ENCODE peak calls at places on chromosomes 12 and 14, in eight cellular contexts. M is AG04450; G is GM23338; W is CD4-positive, alpha-beta T cell; L is adrenal gland; R is heart left ventricle; V is esophagus squamous epithelium; E is lower lobe of right lung. U is an unnamed sample.

GRCh38 chr12:51225800-51226199 is 7.9 kb upstream of the POU6F1 start:
- DNase-seq in R (no peak), E (no peak), L (no peak), G (no peak), W (no peak), V (no peak), M (no peak), U (no peak)

GRCh38 chr14:102182190-102182589 is 42.5 kb downstream of the WDR20 start:
- DNase-seq in W (no peak), G (no peak), M (no peak), R (no peak), L (no peak), E (no peak), V (no peak), U (no peak)

GRCh38 chr12:18158774-18159557 is 69.0 kb upstream of the RERGL start:
- DNase-seq in L (peak; percentile 32), M (no peak), R (no peak), E (no peak), G (peak; percentile 87), V (no peak), W (no peak), U (peak; percentile 68)

GRCh38 chr12:124551268-124552144 is 15.9 kb downstream of the NCOR2 start:
- DNase-seq in R (peak; percentile 77), E (peak; percentile 88), W (no peak), M (no peak), G (peak; percentile 84), L (no peak), V (no peak), U (peak; percentile 90)

GRCh38 chr12:38906482-38907170 is 1.2 kb upstream of the CPNE8 start:
- DNase-seq in E (peak; percentile 91), R (peak; percentile 88), G (peak; percentile 94), W (peak; percentile 39), M (no peak), L (peak; percentile 90), V (peak; percentile 9), U (peak; percentile 99)

GRCh38 chr12:57606821-57607220 is 2.2 kb downstream of the DTX3 start:
- DNase-seq in E (no peak), M (no peak), V (no peak), G (no peak), L (no peak), W (no peak), R (no peak), U (no peak)

GRCh38 chr14:38210168-38210567 is 2.5 kb downstream of the SSTR1 start:
- DNase-seq in M (no peak), E (peak; percentile 45), L (no peak), R (peak; percentile 9), V (no peak), W (no peak), G (peak; percentile 50), U (peak; percentile 64)

GRCh38 chr12:119829439-119829838 is 47.7 kb downstream of the CIT start:
- DNase-seq in E (no peak), L (no peak), R (no peak), W (no peak), M (no peak), G (no peak), V (no peak), U (no peak)

GRCh38 chr14:45610303-45610702 is 357.3 kb upstream of the MIS18BP1 start:
- DNase-seq in M (no peak), E (no peak), R (no peak), G (peak; percentile 21), L (no peak), V (no peak), W (no peak), U (no peak)

GRCh38 chr14:60622920-60623263 is 26.4 kb downstream of the SIX1 start:
- DNase-seq in V (no peak), W (no peak), E (no peak), G (no peak), R (no peak), M (peak; percentile 32), L (no peak), U (no peak)

GRCh38 chr14:98956616-98957015 is 315.4 kb downstream of the BCL11B start:
- DNase-seq in M (no peak), L (no peak), W (no peak), G (no peak), R (no peak), E (no peak), V (no peak), U (peak; percentile 17)

GRCh38 chr14:30580616-30581282 is 21.8 kb downstream of the G2E3 start:
- DNase-seq in V (no peak), L (no peak), E (no peak), G (no peak), R (no peak), M (no peak), W (no peak), U (no peak)

GRCh38 chr12:52126605-52127578 is 47.4 kb downstream of the SMIM41 start:
- DNase-seq in R (no peak), W (no peak), L (no peak), G (no peak), M (no peak), E (no peak), V (no peak), U (peak; percentile 47)

GRCh38 chr12:61652265-61652664 is 607.9 kb upstream of the USP15 start:
- DNase-seq in V (no peak), G (no peak), R (no peak), L (no peak), E (no peak), M (no peak), W (no peak), U (no peak)

GRCh38 chr12:61646639-61647038 is 613.6 kb upstream of the USP15 start:
- DNase-seq in V (no peak), L (no peak), E (no peak), R (no peak), G (peak; percentile 60), M (no peak), W (no peak), U (no peak)

GRCh38 chr12:61647566-61647965 is 612.6 kb upstream of the USP15 start:
- DNase-seq in W (no peak), E (no peak), V (no peak), G (no peak), M (no peak), L (no peak), R (no peak), U (no peak)
- H3K27me3 ChIP-seq in W (no peaks in the 10 kb centered on the region), E (no peaks in the 10 kb centered on the region), V (no peaks in the 10 kb centered on the region), G (no peaks in the 10 kb centered on the region), M (no peaks in the 10 kb centered on the region), L (no peaks in the 10 kb centered on the region), R (no peaks in the 10 kb centered on the region), U (no peaks in the 10 kb centered on the region)

DNA sequence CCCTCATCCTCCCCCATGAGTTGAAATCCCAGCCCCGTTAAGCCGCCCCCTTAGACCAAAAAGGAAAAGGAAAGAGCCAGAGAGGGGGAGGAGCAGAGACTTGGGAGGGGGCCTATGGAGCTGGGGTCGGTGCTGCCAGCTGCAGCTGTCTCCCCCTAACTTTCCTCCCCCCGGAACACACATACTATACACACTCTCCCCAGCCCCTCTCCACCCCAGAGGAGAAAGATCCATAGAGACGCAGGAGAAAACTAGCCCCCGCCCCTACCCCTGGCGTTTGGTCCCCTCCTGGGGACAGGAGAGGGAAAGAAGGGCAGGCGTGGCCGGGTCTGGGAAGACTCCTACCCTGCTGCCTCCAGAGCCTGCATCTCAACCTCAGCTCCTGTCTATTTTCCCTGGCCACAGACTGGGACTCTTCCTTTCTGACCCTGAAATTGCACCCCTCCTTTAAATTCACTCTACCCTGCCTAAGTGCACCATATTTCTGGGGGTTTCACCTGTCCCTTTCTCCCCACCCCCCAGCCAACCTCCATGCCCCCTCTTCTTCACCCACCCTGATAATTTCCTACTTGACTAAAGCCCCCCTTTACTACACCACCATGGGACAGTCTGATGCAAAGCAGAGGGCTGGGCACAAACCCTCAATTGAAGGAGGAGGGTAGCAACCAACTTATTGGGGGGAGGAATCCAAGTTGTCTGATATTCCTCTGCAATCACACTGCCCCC is 1.6 kb upstream of the HOXC9 start:
- DNase-seq in G (no peak), R (no peak), M (no peak), E (no peak), W (no peak), V (no peak), L (no peak), U (no peak)
- H3K27me3 ChIP-seq in G (peaks cover 100% of the 10 kb centered on the region), R (peaks cover 98% of the 10 kb centered on the region), M (peaks cover 98% of the 10 kb centered on the region), E (peaks cover 100% of the 10 kb centered on the region), W (peaks cover 99% of the 10 kb centered on the region), V (peaks cover 19% of the 10 kb centered on the region), L (peaks cover 32% of the 10 kb centered on the region), U (peaks cover 100% of the 10 kb centered on the region)

DNA sequence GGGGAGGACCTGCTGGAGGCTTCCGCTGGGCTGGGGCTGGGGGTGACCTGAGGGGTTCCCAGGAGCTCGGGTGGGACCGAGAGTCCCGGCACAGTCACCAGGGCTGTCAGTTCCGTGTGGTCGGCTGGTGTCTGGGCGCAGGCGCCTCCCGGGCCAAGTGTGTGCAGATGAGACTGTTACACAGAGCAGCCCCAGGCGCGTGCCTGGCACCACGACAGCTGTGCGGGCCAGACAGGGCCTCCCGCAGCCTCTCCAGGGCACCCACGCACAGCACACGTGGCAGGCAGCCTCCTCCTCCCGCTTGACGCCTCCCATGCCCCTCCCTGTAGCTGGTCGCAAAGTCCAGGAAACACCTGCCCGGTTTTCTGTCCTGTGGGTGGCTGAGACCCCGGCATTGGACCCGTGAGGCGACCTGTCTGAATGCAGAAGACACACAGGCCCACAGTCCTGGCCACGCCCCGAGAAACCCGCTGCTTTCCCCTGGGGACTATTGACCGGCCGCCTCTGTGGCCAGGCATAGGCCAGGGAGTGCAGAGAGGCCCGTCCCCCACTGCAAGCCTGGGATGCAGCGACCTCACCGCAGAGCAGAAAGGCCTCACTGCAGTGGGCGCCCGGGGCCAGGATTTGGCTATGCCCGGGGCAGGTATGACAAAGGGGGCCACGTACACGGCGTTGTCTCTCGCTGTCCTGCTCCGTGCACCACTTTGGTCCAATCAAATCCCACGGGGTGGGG is 12.1 kb upstream of the GALNT9 start:
- DNase-seq in R (no peak), M (no peak), W (no peak), E (no peak), V (no peak), L (no peak), G (no peak), U (no peak)
- H3K27me3 ChIP-seq in R (no peaks in the 10 kb centered on the region), M (no peaks in the 10 kb centered on the region), W (no peaks in the 10 kb centered on the region), E (peaks cover 54% of the 10 kb centered on the region), V (no peaks in the 10 kb centered on the region), L (peaks cover 25% of the 10 kb centered on the region), G (no peaks in the 10 kb centered on the region), U (no peaks in the 10 kb centered on the region)

GRCh38 chr12:48068457-48068856 is 37.4 kb downstream of the SENP1 start:
- DNase-seq in V (no peak), W (no peak), R (no peak), M (no peak), L (no peak), G (no peak), E (no peak), U (no peak)
- H3K27me3 ChIP-seq in V (no peaks in the 10 kb centered on the region), W (no peaks in the 10 kb centered on the region), R (no peaks in the 10 kb centered on the region), M (no peaks in the 10 kb centered on the region), L (no peaks in the 10 kb centered on the region), G (no peaks in the 10 kb centered on the region), E (no peaks in the 10 kb centered on the region), U (no peaks in the 10 kb centered on the region)

U was measured in endodermal cell.